ENCODE peak calls at places on chromosomes 6 and 20, in four cellular contexts. A, U, G and V are unnamed samples.

GRCh38 chr6:69665437-69665836 is 131.4 kb downstream of the LMBRD1 start:
- DNase-seq in A (no peak), U (no peak), G (no peak), V (no peak)

GRCh38 chr6:26651382-26651781 is 8.2 kb downstream of the ZNF322 start:
- DNase-seq in A (no peak), U (no peak), G (no peak), V (no peak)

GRCh38 chr6:46964716-46965519 is 43.2 kb upstream of the ADGRF5 start:
- DNase-seq in A (peak), U (no peak), G (no peak), V (no peak)

GRCh38 chr6:16623029-16623653 is 138.1 kb downstream of the ATXN1 start:
- DNase-seq in A (peak), U (peak), G (no peak), V (peak)

GRCh38 chr20:54139188-54139587 is 34.6 kb downstream of the CYP24A1 start:
- DNase-seq in A (peak), U (peak), G (peak), V (no peak)

GRCh38 chr6:31001489-31001888 is 8.8 kb upstream of the MUC22 start:
- DNase-seq in A (no peak), U (no peak), G (no peak), V (no peak)

GRCh38 chr6:99822741-99823512 is 171.1 kb downstream of the MCHR2 start:
- DNase-seq in A (peak), U (peak), G (peak), V (peak)

GRCh38 chr6:169529931-169530761 is 171.7 kb downstream of the WDR27 start:
- DNase-seq in A (peak), U (no peak), G (peak), V (peak)

GRCh38 chr6:45896783-45897441 is 118.7 kb downstream of the CLIC5 start:
- DNase-seq in A (peak), U (no peak), G (no peak), V (peak)

GRCh38 chr20:12573428-12573827 is 435.3 kb upstream of the SPTLC3 start:
- DNase-seq in A (no peak), U (no peak), G (peak), V (no peak)